ENCODE peak calls at places on chromosomes 11 and 22, in four cellular contexts. D is stomach; E is naive thymus-derived CD4-positive, alpha-beta T cell; X is right lobe of liver. V is an unnamed sample.

GRCh38 chr22:22520667-22521602 is 865 bp upstream of the ZNF280A start:
- DNase-seq in D (no peak), E (no peak), X (no peak), V (peak)

GRCh38 chr11:123536690-123537437 is 106.8 kb downstream of the GRAMD1B start:
- DNase-seq in D (no peak), E (no peak), X (no peak), V (peak)

GRCh38 chr22:47164514-47165337 is 402.3 kb downstream of the TBC1D22A start:
- DNase-seq in D (no peak), E (no peak), X (peak), V (no peak)

GRCh38 chr11:69460540-69461257 is 20.8 kb upstream of the LINC01488 start:
- DNase-seq in D (no peak), E (no peak), X (no peak), V (peak)

GRCh38 chr11:82720267-82720666 is 13.4 kb downstream of the FAM181B start:
- DNase-seq in D (no peak), E (no peak), X (no peak), V (no peak)

GRCh38 chr11:120815260-120816100 is 208.4 kb upstream of the TBCEL start:
- DNase-seq in D (no peak), E (no peak), X (no peak), V (no peak)

GRCh38 chr11:34251640-34251980 is 106.2 kb downstream of the ABTB2 start:
- DNase-seq in D (no peak), E (no peak), X (no peak), V (peak)

GRCh38 chr22:41382098-41382578 is 396 bp downstream of the TEF start:
- DNase-seq in D (peak), E (peak), X (peak), V (peak)

GRCh38 chr22:50260801-50261614 is 475 bp downstream of the MAPK12 start:
- DNase-seq in D (peak), E (peak), X (no peak), V (peak)

GRCh38 chr22:46070722-46071450 is 79.4 kb upstream of the PPARA start:
- DNase-seq in D (peak), E (peak), X (peak), V (peak)

GRCh38 chr11:16404781-16405180 is 48.4 kb upstream of the SOX6 start:
- DNase-seq in D (no peak), E (no peak), X (no peak), V (no peak)

GRCh38 chr11:131688056-131688693 is 317.8 kb downstream of the NTM start:
- DNase-seq in D (peak), E (peak), X (peak), V (peak)

GRCh38 chr11:83520849-83521248 is 234.7 kb upstream of the CCDC90B start:
- DNase-seq in D (peak), E (no peak), X (no peak), V (no peak)

GRCh38 chr11:40879911-40880310 is 579.5 kb downstream of the LRRC4C start:
- DNase-seq in D (no peak), E (no peak), X (no peak), V (no peak)
- H3K4me3 ChIP-seq in D (no peak), E (no peak), X (no peak), V (no peak)

GRCh38 chr11:61881397-61881796 is 9.9 kb downstream of the FADS3 start:
- DNase-seq in D (no peak), E (no peak), X (no peak), V (no peak)

GRCh38 chr11:61875698-61876097 is 15.6 kb downstream of the FADS3 start:
- DNase-seq in D (no peak), E (no peak), X (no peak), V (no peak)

GRCh38 chr11:61880050-61880449 is 11.3 kb downstream of the FADS3 start:
- DNase-seq in D (no peak), E (no peak), X (no peak), V (no peak)

GRCh38 chr11:61880454-61880853 is 10.9 kb downstream of the FADS3 start:
- DNase-seq in D (no peak), E (no peak), X (no peak), V (no peak)

GRCh38 chr11:61879152-61879551 is 12.2 kb downstream of the FADS3 start:
- DNase-seq in D (no peak), E (no peak), X (no peak), V (no peak)
- H3K4me3 ChIP-seq in D (no peak), E (no peak), X (no peak), V (no peak)

GRCh38 chr11:117198613-117199012 is 557 bp upstream of the TAGLN start:
- DNase-seq in D (no peak), E (no peak), X (no peak), V (no peak)

GRCh38 chr11:117199061-117199915 is at the start of gene TAGLN:
- DNase-seq in D (peak), E (no peak), X (peak), V (peak)

GRCh38 chr11:117201516-117201866 is 2.3 kb downstream of the TAGLN start:
- DNase-seq in D (no peak), E (no peak), X (no peak), V (no peak)

GRCh38 chr11:117200813-117201515 is 1.8 kb downstream of the TAGLN start:
- DNase-seq in D (no peak), E (no peak), X (no peak), V (no peak)

DNA sequence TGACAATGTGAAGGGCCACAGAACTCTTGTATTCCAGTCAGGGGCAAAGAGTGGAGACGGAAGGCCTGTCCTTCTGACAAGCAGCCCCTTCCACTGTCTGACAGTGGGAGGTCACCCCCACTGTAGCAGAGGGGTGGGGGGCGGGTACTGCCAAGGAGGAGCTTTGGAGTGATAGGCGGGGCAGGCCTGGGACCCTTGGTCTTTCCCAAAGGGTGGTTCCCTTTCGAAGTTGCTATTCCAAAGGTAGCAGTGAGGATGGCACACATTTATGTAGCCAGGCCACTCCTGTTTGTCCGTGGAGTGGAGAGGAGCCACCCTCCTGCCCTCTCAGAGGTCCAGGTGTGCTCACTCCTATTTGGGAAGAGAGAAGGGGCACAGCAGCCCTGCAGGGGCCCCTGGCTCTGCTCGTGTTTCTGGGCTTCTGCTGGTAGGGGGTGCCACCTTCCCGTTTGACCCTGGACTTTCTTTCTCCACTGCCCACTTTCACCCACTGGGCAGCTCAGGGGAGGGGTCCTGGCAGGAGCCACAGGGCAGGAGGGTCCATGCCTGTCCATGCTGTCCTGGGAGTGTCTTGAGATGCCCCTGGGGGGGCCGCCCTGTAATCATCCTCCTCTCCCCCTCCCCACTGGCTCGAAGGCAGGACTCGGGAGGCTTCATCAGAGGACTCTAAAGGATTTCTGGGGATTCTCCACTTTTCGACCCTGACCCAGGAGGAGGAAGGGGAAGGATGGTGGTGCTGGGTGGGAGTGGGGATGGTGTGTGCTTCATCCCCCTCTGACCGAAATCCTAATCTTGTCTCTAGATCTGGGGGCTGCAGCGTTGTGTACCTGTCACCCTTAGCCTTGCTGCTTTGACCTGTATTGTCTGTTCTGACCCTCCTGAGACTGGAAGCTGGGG is 994 bp downstream of the TAGLN start:
- DNase-seq in D (no peak), E (no peak), X (no peak), V (no peak)
- H3K4me3 ChIP-seq in D (peak), E (no peak), X (peak), V (peak)

DNA sequence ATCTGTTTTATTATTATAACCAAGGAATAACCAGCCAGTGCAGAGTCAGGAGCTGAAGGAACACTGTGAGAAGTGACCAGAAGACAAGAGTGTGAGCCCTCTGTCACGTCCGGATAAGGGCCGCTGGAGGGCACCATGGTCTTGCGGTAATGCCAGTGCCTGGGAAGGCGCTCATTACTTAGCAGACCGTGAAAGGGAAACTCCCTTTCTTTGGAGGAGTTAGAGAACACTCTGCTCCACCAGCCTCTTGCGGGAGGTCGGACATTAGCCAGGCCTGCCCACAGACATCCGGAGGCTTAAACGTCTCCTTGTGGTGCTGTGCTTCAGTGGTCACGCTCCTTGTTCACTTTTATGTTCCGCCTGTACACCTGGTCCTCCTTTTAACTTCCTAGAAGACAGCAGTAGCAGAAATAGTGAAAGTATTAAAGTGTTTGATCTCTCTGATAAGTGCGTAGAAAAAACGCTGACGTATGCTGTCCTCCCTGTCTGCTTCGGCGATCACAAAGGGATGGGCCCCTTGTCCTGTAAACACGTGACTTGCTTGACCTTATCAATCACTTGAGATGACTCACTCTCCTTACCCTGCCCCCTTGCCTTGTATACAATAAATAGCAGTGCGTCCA is 120.6 kb upstream of the LMO1 start:
- DNase-seq in D (peak), E (no peak), X (no peak), V (no peak)
- H3K4me3 ChIP-seq in D (peak), E (no peak), X (no peak), V (no peak)

GRCh38 chr11:27838674-27839073 is 138.4 kb upstream of the BDNF start:
- DNase-seq in D (no peak), E (no peak), X (no peak), V (no peak)

GRCh38 chr11:27842290-27842689 is 142.0 kb upstream of the BDNF start:
- DNase-seq in D (no peak), E (no peak), X (no peak), V (no peak)

GRCh38 chr11:27837895-27838563 is 137.8 kb upstream of the BDNF start:
- DNase-seq in D (no peak), E (no peak), X (no peak), V (no peak)

GRCh38 chr11:27839226-27839913 is 139.1 kb upstream of the BDNF start:
- DNase-seq in D (no peak), E (no peak), X (no peak), V (peak)
- H3K4me3 ChIP-seq in D (no peak), E (no peak), X (no peak), V (no peak)

GRCh38 chr11:18614667-18615066 is 15.1 kb downstream of the MISFA start:
- DNase-seq in D (no peak), E (no peak), X (no peak), V (no peak)

GRCh38 chr11:18617688-18618340 is 16.3 kb downstream of the SPTY2D1 start:
- DNase-seq in D (no peak), E (peak), X (no peak), V (peak)

GRCh38 chr11:18623707-18624106 is 10.4 kb downstream of the SPTY2D1 start:
- DNase-seq in D (no peak), E (no peak), X (no peak), V (no peak)

GRCh38 chr11:18615628-18616392 is 16.2 kb downstream of the MISFA start:
- DNase-seq in D (no peak), E (no peak), X (no peak), V (peak)

DNA sequence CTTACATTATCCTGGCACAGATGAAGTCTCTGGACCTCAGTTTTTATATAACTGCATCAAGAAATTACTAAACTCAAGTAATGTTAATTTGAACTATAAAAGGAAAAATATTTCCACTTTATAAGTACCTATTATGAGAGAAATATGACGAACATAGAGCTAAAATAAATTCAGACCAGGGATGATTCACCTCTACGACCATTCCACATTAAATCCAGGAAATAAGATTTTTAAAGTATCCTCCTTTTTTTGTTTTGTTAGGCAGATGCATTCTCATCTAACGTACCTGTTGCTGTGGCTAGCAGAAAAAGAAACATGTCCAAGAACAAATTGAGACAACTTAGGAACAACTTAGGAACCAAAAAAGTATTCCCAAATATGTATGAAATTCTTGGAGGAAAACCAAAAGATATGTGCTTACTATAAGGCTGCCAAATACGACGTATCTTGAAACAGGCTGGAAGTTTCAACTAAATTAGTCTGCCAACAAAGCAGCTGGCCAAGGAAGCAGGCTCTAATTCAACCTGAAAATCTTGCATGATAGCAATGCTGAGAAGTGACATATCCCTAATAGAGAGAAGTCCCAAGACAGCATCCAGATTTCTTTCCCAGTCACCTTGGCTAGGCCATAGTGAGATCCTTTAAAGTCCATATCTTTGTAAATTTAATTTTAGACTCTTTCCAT is 15.7 kb downstream of the SPTY2D1 start:
- DNase-seq in D (no peak), E (no peak), X (no peak), V (peak)
- H3K4me3 ChIP-seq in D (no peak), E (peak), X (no peak), V (no peak)

GRCh38 chr11:66886317-66886588 is 29.4 kb downstream of the LRFN4 start:
- DNase-seq in D (no peak), E (no peak), X (no peak), V (no peak)

GRCh38 chr11:66885469-66886316 is 28.8 kb downstream of the LRFN4 start:
- DNase-seq in D (peak), E (no peak), X (no peak), V (no peak)

GRCh38 chr11:66883021-66883968 is 26.4 kb downstream of the LRFN4 start:
- DNase-seq in D (peak), E (peak), X (no peak), V (peak)

GRCh38 chr11:66882540-66882939 is 25.7 kb downstream of the LRFN4 start:
- DNase-seq in D (peak), E (no peak), X (no peak), V (no peak)

DNA sequence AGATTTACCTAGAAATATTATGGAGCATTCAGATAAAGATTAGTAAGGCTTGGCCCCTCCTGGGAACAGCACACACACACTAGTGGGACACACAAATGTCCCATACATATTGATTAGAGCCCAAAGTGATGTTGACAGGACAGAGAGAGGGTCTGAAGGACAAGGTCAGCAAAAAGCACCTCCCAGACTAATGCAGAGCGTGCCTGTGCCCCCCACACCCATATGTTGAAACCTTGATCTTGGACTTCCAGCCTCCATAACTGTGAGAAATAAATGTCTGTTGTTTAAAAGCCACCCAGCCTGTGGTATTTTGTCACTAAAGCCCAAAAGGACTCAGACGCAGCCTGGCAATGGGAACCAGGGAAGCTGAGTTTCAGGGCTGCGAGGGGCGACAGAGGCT is 27.6 kb downstream of the LRFN4 start:
- DNase-seq in D (no peak), E (no peak), X (no peak), V (no peak)
- H3K4me3 ChIP-seq in D (no peak), E (no peak), X (no peak), V (no peak)

GRCh38 chr11:128929468-128929867 is 13.2 kb downstream of the TP53AIP1 start:
- DNase-seq in D (no peak), E (no peak), X (no peak), V (no peak)

GRCh38 chr11:128929991-128930390 is 12.7 kb downstream of the TP53AIP1 start:
- DNase-seq in D (no peak), E (no peak), X (no peak), V (peak)

GRCh38 chr11:128933481-128934178 is 9.0 kb downstream of the TP53AIP1 start:
- DNase-seq in D (no peak), E (no peak), X (no peak), V (no peak)

GRCh38 chr11:128931661-128932060 is 11.0 kb downstream of the TP53AIP1 start:
- DNase-seq in D (no peak), E (no peak), X (no peak), V (no peak)

GRCh38 chr11:128931066-128931465 is 11.6 kb downstream of the TP53AIP1 start:
- DNase-seq in D (no peak), E (no peak), X (no peak), V (no peak)
- H3K4me3 ChIP-seq in D (no peak), E (no peak), X (no peak), V (no peak)

DNA sequence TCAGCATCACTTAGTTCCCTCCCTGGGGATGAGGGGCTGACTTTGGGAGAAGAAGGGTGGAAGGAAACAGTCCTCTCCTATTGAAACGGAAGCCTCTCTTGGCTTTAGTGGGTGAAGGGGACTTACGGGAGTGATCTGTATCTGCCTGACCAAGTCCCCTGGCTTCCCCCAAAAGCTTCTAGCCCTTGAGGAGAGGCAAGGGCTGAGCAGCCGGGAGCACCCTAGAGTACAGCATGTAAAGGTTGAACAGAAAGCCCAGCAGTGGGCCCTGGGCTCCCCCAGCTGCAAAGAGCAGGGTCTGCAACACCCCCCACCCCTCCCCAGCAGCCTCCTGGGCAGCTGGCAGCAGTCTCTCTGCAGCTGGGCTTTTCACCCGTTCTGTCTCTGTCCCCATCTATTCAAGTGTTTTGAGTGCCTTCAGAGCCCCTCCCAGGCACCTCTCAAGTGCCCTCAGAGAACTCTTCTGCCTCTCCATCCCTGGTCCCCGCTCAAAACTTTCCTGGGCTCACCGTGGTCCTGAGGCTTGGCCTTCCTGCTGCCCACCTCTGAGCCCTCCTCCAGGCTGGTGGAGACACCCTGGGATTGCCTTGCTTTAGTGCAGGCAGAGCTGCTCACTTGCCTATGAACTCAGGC is 2.7 kb downstream of the CAPN5 start:
- DNase-seq in D (no peak), E (no peak), X (no peak), V (no peak)
- H3K4me3 ChIP-seq in D (no peak), E (no peak), X (no peak), V (no peak)

DNA sequence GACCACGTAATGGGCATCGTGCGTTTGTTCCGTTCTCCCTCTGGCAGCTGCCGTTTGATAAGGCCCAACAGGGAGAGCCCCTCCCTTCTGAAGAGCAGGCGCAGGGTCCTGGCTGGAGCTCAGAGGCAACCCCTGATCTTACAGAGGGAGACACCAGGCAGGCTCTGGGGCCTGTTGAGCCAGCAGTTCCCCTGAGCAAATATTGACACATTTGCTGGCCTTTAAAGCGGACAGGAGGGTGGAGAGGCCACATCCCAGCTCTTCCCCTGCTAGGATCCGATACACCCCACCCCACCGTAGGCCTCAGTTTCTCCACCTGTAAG is 11.8 kb upstream of the C1QTNF6 start:
- DNase-seq in D (no peak), E (no peak), X (peak), V (no peak)
- H3K4me3 ChIP-seq in D (peak), E (peak), X (peak), V (peak)